ENCODE peak calls at places on chromosome 6, in seven cellular contexts. M is mesenchymal stem cell, L is IMR-90, S is neuronal stem cell, W is mesendoderm, K is H1, R is trophoblast cell. C is an unnamed sample.

GRCh38 chr6:12899080-12899815 is 182.7 kb downstream of the PHACTR1 start:
- DNase-seq in M (no peak), L (no peak), S (no peak), W (no peak), K (no peak), R (no peak), C (no peak)

GRCh38 chr6:27760464-27760863 is 151.7 kb downstream of the OR2B2 start:
- DNase-seq in M (no peak), L (no peak), S (no peak), W (no peak), K (no peak), R (no peak), C (no peak)

GRCh38 chr6:80433010-80433665 is 326.7 kb downstream of the BCKDHB start:
- DNase-seq in M (no peak), L (no peak), S (no peak), W (peak), K (no peak), R (no peak), C (peak)

GRCh38 chr6:72939029-72939428 is 286.3 kb downstream of the KHDC1L start:
- DNase-seq in M (no peak), L (no peak), S (no peak), W (no peak), K (no peak), R (no peak), C (no peak)

GRCh38 chr6:134446228-134446848 is 128.4 kb upstream of the SGK1 start:
- DNase-seq in M (no peak), L (peak), S (no peak), W (no peak), K (no peak), R (no peak), C (no peak)

GRCh38 chr6:115271001-115271400 is 789.7 kb downstream of the FRK start:
- DNase-seq in M (no peak), L (no peak), S (no peak), W (no peak), K (no peak), R (no peak), C (no peak)

GRCh38 chr6:128807577-128807976 is 75.4 kb upstream of the LAMA2 start:
- DNase-seq in M (peak), L (peak), S (peak), W (peak), K (no peak), R (no peak), C (no peak)

GRCh38 chr6:106316376-106316769 is 9.2 kb downstream of the ATG5 start:
- DNase-seq in M (no peak), L (no peak), S (no peak), W (no peak), K (no peak), R (no peak), C (no peak)

GRCh38 chr6:20583447-20583806 is 49.2 kb downstream of the CDKAL1 start:
- DNase-seq in M (no peak), L (no peak), S (no peak), W (no peak), K (no peak), R (no peak), C (no peak)

GRCh38 chr6:41286544-41287346 is at the start of gene TREM1:
- DNase-seq in M (peak), L (peak), S (no peak), W (peak), K (peak), R (peak), C (no peak)

GRCh38 chr6:68741501-68742343 is 106.6 kb downstream of the ADGRB3 start:
- DNase-seq in M (peak), L (no peak), S (no peak), W (no peak), K (no peak), R (no peak), C (no peak)

GRCh38 chr6:39794231-39794630 is 2.1 kb downstream of the DAAM2 start:
- DNase-seq in M (no peak), L (no peak), S (no peak), W (peak), K (no peak), R (no peak), C (no peak)

GRCh38 chr6:104134876-104135275 is 724.8 kb downstream of the HACE1 start:
- DNase-seq in M (no peak), L (no peak), S (no peak), W (peak), K (no peak), R (no peak), C (no peak)

GRCh38 chr6:139597781-139598368 is 223.4 kb upstream of the CITED2 start:
- DNase-seq in M (peak), L (peak), S (no peak), W (no peak), K (no peak), R (peak), C (no peak)

GRCh38 chr6:108133594-108134179 is 32.1 kb upstream of the NR2E1 start:
- DNase-seq in M (peak), L (peak), S (peak), W (peak), K (peak), R (peak), C (peak)

GRCh38 chr6:72954736-72955135 is 270.6 kb downstream of the KHDC1L start:
- DNase-seq in M (no peak), L (no peak), S (no peak), W (no peak), K (no peak), R (no peak), C (no peak)

GRCh38 chr6:127641905-127642304 is 64.9 kb downstream of the C6orf58 start:
- DNase-seq in M (peak), L (peak), S (peak), W (peak), K (peak), R (peak), C (peak)

GRCh38 chr6:135434095-135434494 is 63.4 kb downstream of the AHI1 start:
- DNase-seq in M (no peak), L (no peak), S (no peak), W (no peak), K (no peak), R (no peak), C (no peak)

GRCh38 chr6:84618046-84618752 is 146.2 kb downstream of the TBX18 start:
- DNase-seq in M (peak), L (peak), S (no peak), W (peak), K (no peak), R (no peak), C (no peak)

GRCh38 chr6:149963212-149963461 is 606 bp upstream of the ULBP1 start:
- DNase-seq in M (peak), L (peak), S (no peak), W (peak), K (peak), R (peak), C (peak)

GRCh38 chr6:39835856-39836442 is 43.8 kb downstream of the DAAM2 start:
- DNase-seq in M (peak), L (peak), S (no peak), W (peak), K (no peak), R (no peak), C (no peak)

GRCh38 chr6:33764036-33764435 is 17.3 kb upstream of the IP6K3 start:
- DNase-seq in M (no peak), L (no peak), S (no peak), W (no peak), K (no peak), R (no peak), C (no peak)

GRCh38 chr6:33763483-33763882 is 16.8 kb upstream of the IP6K3 start:
- DNase-seq in M (no peak), L (no peak), S (no peak), W (no peak), K (no peak), R (no peak), C (no peak)

GRCh38 chr6:33761581-33761921 is 14.8 kb upstream of the IP6K3 start:
- DNase-seq in M (no peak), L (no peak), S (no peak), W (no peak), K (no peak), R (no peak), C (no peak)

GRCh38 chr6:33761922-33762629 is 15.4 kb upstream of the IP6K3 start:
- DNase-seq in M (peak), L (peak), S (no peak), W (peak), K (peak), R (no peak), C (peak)

DNA sequence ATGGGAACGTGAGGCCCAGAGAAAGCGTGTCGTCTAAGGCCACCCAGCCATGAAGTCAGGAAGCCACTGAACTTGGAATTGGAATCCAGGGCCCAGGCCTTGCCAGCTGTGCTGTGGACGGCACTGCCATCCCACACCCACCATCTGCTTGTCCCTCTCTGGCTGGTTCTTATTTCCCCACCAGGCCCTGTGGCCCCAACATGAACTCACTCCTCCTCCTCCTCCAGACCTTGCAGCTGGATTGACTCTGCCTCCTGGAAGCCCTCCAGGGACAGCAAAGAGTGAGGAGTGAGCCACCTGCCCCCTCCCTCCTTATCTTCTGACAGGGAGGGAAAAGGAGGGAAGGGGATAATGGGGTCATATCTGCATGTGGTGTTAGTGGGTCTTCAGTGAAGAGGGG is 16.0 kb upstream of the IP6K3 start:
- DNase-seq in M (no peak), L (peak), S (no peak), W (no peak), K (no peak), R (no peak), C (no peak)
- H2AK5ac ChIP-seq in M (peak), L (peak), S (peak), W (no peak), K (no peak), R (no peak), C (no peak)

GRCh38 chr6:43196337-43196736 is 14.3 kb downstream of the CUL9 start:
- DNase-seq in M (no peak), L (no peak), S (no peak), W (no peak), K (no peak), R (no peak), C (no peak)

GRCh38 chr6:43189905-43190304 is 7.9 kb downstream of the CUL9 start:
- DNase-seq in M (no peak), L (no peak), S (no peak), W (no peak), K (no peak), R (no peak), C (no peak)

GRCh38 chr6:43193929-43194328 is 11.9 kb downstream of the CUL9 start:
- DNase-seq in M (no peak), L (no peak), S (no peak), W (no peak), K (no peak), R (no peak), C (no peak)

GRCh38 chr6:43188426-43188825 is 6.4 kb downstream of the CUL9 start:
- DNase-seq in M (no peak), L (no peak), S (no peak), W (no peak), K (no peak), R (no peak), C (no peak)

DNA sequence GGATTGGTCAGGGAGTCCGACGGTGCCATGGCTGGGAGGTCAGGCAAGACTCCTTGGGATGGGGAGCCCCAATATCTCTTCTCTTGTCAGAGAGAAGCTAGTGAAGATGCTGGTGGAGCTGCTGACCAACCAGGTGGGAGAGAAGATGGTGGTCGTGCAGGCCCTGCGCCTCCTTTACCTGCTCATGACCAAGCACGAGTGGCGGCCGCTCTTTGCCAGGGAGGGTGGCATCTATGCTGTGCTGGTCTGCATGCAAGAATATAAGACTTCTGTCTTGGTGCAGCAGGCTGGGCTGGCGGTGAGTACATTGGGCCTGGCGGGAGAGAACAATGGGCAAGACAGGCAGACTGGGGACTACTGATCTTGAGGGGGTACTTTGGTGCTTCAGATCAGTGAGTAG is 10.9 kb downstream of the CUL9 start:
- DNase-seq in M (no peak), L (no peak), S (no peak), W (no peak), K (no peak), R (no peak), C (no peak)
- H2AK5ac ChIP-seq in M (no peak), L (no peak), S (no peak), W (no peak), K (no peak), R (no peak), C (no peak)

GRCh38 chr6:47007657-47008396 is 34.3 kb downstream of the ADGRF1 start:
- DNase-seq in M (no peak), L (no peak), S (no peak), W (no peak), K (no peak), R (no peak), C (no peak)

GRCh38 chr6:47004458-47004857 is 37.7 kb downstream of the ADGRF1 start:
- DNase-seq in M (peak), L (no peak), S (no peak), W (no peak), K (no peak), R (no peak), C (no peak)

GRCh38 chr6:47008397-47008763 is 33.8 kb downstream of the ADGRF1 start:
- DNase-seq in M (no peak), L (no peak), S (no peak), W (no peak), K (no peak), R (no peak), C (no peak)

GRCh38 chr6:47009583-47009982 is 32.5 kb downstream of the ADGRF1 start:
- DNase-seq in M (no peak), L (no peak), S (no peak), W (peak), K (no peak), R (no peak), C (no peak)

DNA sequence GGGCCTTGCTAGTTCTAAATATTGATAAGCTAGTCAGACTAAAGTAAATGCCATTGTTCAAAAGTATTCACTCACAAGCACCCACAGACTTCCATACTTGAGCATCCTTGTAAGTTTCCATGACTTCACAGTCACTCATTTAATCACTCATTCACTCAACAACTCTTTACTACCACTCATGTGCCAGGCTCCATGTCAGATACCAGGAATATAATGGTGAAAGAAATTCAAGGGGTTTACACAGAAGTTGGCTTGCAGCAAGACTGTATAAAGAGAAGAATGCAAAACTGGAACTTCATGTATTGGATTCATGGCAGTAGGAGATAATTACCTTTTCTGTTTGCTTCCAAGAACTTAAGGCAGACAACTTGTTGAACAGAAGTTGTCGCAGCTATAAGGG is 36.6 kb downstream of the ADGRF1 start:
- DNase-seq in M (no peak), L (no peak), S (no peak), W (no peak), K (no peak), R (no peak), C (no peak)
- H2AK5ac ChIP-seq in M (no peak), L (no peak), S (no peak), W (no peak), K (no peak), R (no peak), C (no peak)

GRCh38 chr6:15324427-15324985 is 78.6 kb downstream of the JARID2 start:
- DNase-seq in M (no peak), L (no peak), S (no peak), W (no peak), K (no peak), R (no peak), C (no peak)

GRCh38 chr6:15319677-15320076 is 73.8 kb downstream of the JARID2 start:
- DNase-seq in M (no peak), L (no peak), S (no peak), W (no peak), K (no peak), R (no peak), C (no peak)

GRCh38 chr6:15320683-15321082 is 74.8 kb downstream of the JARID2 start:
- DNase-seq in M (peak), L (peak), S (no peak), W (no peak), K (no peak), R (no peak), C (no peak)

GRCh38 chr6:15322781-15323536 is 77.1 kb downstream of the JARID2 start:
- DNase-seq in M (no peak), L (peak), S (no peak), W (no peak), K (peak), R (peak), C (no peak)

GRCh38 chr6:15322184-15322583 is 76.3 kb downstream of the JARID2 start:
- DNase-seq in M (no peak), L (no peak), S (no peak), W (no peak), K (no peak), R (no peak), C (no peak)
- H2AK5ac ChIP-seq in M (no peak), L (no peak), S (no peak), W (no peak), K (no peak), R (no peak), C (no peak)

GRCh38 chr6:23855497-23856116 is 270.4 kb upstream of the NRSN1 start:
- DNase-seq in M (no peak), L (no peak), S (no peak), W (no peak), K (no peak), R (no peak), C (no peak)

GRCh38 chr6:23851551-23851950 is 274.5 kb upstream of the NRSN1 start:
- DNase-seq in M (no peak), L (no peak), S (no peak), W (no peak), K (no peak), R (no peak), C (no peak)
- H2AK5ac ChIP-seq in M (no peak), L (no peak), S (no peak), W (no peak), K (no peak), R (no peak), C (no peak)

GRCh38 chr6:17120019-17120418 is 18.2 kb downstream of the STMND1 start:
- DNase-seq in M (peak), L (peak), S (no peak), W (no peak), K (no peak), R (no peak), C (no peak)
- H2AK5ac ChIP-seq in M (no peak), L (no peak), S (no peak), W (no peak), K (no peak), R (no peak), C (no peak)

C was measured in H9.